ENCODE peak calls at places on chromosomes 6 and 20, in six cellular contexts. Y is cardiac fibroblast, K is psoas muscle, F is kidney, X is MM.1S, E is HFF-Myc. D is an unnamed sample.

GRCh38 chr20:17910828-17911294 is 57.7 kb downstream of the SNX5 start:
- DNase-seq in Y (peak), K (peak), F (no peak), X (no peak), E (peak), D (peak)

GRCh38 chr6:170162771-170163404 is 128.0 kb downstream of the DLL1 start:
- DNase-seq in Y (no peak), K (no peak), F (peak), X (no peak), E (no peak), D (no peak)

GRCh38 chr6:134240664-134241431 is 77.1 kb downstream of the SGK1 start:
- DNase-seq in Y (no peak), K (peak), F (peak), X (no peak), E (no peak), D (no peak)

GRCh38 chr6:134165827-134166226 is 113.4 kb upstream of the SLC2A12 start:
- DNase-seq in Y (peak), K (no peak), F (no peak), X (no peak), E (no peak), D (no peak)

GRCh38 chr6:21327326-21328140 is 266.0 kb upstream of the SOX4 start:
- DNase-seq in Y (no peak), K (no peak), F (no peak), X (no peak), E (no peak), D (no peak)

GRCh38 chr20:35629432-35630145 is 14.0 kb downstream of the SPAG4 start:
- DNase-seq in Y (no peak), K (no peak), F (no peak), X (no peak), E (no peak), D (no peak)

GRCh38 chr20:61134286-61135035 is 117.6 kb upstream of the CDH4 start:
- DNase-seq in Y (no peak), K (no peak), F (no peak), X (no peak), E (no peak), D (no peak)

GRCh38 chr6:43940393-43941087 is 170.5 kb downstream of the VEGFA start:
- DNase-seq in Y (no peak), K (no peak), F (no peak), X (no peak), E (no peak), D (no peak)

GRCh38 chr20:33947709-33948295 is 45.9 kb upstream of the RALY start:
- DNase-seq in Y (peak), K (no peak), F (no peak), X (peak), E (peak), D (no peak)

GRCh38 chr6:36884610-36885009 is 1.1 kb upstream of the C6orf89 start:
- DNase-seq in Y (no peak), K (no peak), F (no peak), X (no peak), E (no peak), D (no peak)

GRCh38 chr20:53149652-53150205 is 177.6 kb downstream of the TSHZ2 start:
- DNase-seq in Y (no peak), K (no peak), F (no peak), X (no peak), E (no peak), D (no peak)

GRCh38 chr20:10769700-10770099 is 95.9 kb upstream of the JAG1 start:
- DNase-seq in Y (no peak), K (no peak), F (no peak), X (no peak), E (no peak), D (no peak)

GRCh38 chr6:93786474-93787330 is 367.3 kb upstream of the EPHA7 start:
- DNase-seq in Y (peak), K (no peak), F (no peak), X (no peak), E (no peak), D (no peak)

GRCh38 chr6:103409475-103409874 is 1450.2 kb downstream of the HACE1 start:
- DNase-seq in Y (no peak), K (no peak), F (no peak), X (no peak), E (no peak), D (no peak)

GRCh38 chr6:55456016-55456415 is 123.0 kb downstream of the HMGCLL1 start:
- DNase-seq in Y (no peak), K (no peak), F (no peak), X (no peak), E (no peak), D (peak)

GRCh38 chr20:47576516-47577033 is 74.9 kb downstream of the NCOA3 start:
- DNase-seq in Y (peak), K (no peak), F (peak), X (peak), E (peak), D (peak)

GRCh38 chr6:149335924-149336323 is 18.4 kb downstream of the TAB2 start:
- DNase-seq in Y (peak), K (peak), F (no peak), X (no peak), E (peak), D (no peak)

GRCh38 chr6:85460951-85461805 is 11.3 kb downstream of the NT5E start:
- DNase-seq in Y (peak), K (no peak), F (no peak), X (peak), E (no peak), D (no peak)

GRCh38 chr6:94736231-94736630 is 841.1 kb upstream of the MANEA start:
- DNase-seq in Y (no peak), K (no peak), F (no peak), X (no peak), E (no peak), D (no peak)

GRCh38 chr6:119603501-119603900 is 253.9 kb upstream of the MAN1A1 start:
- DNase-seq in Y (no peak), K (no peak), F (no peak), X (no peak), E (no peak), D (no peak)

GRCh38 chr6:157240059-157240959 is 83.0 kb downstream of the TMEM242 start:
- DNase-seq in Y (peak), K (peak), F (peak), X (peak), E (no peak), D (no peak)

GRCh38 chr6:62808575-62809293 is 402.5 kb upstream of the FKBP1C start:
- DNase-seq in Y (no peak), K (no peak), F (no peak), X (peak), E (no peak), D (no peak)

GRCh38 chr6:135331002-135331401 is 149.9 kb downstream of the MYB start:
- DNase-seq in Y (peak), K (no peak), F (no peak), X (no peak), E (no peak), D (peak)

GRCh38 chr6:27156874-27157460 is 90.5 kb upstream of the PRSS16 start:
- DNase-seq in Y (peak), K (no peak), F (no peak), X (no peak), E (no peak), D (no peak)

GRCh38 chr6:150252714-150253444 is 110.0 kb downstream of the PPP1R14C start:
- DNase-seq in Y (peak), K (no peak), F (no peak), X (no peak), E (no peak), D (no peak)

DNA sequence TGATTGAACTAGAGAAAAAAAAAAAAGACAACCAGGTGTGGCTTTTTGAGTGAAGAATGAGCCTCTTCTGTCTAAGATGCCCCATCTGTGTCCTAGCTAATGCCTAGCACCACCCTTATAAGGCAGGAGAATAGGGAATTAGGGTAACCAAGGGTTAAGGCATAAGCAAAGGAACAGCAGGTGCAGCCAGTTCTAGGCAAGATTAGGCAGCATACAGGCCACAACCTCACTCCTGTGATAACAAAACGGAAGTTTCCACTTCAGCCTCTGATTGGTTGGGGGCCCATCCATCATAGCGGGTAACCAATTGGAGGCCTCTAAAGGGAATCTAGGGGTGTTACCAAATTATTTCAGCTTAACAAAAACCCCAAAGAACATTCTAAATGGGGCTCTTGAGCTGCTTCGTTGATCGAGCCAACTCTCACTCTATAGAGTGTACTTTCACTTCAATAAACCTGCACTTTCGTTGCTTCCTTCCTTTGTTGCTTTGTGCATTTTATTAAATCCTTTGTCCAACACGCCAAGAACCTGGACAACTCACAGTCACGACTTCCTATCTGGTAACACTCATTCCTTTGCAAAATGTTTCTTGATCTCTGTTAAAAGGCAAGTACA is 61.9 kb upstream of the TAGAP start:
- DNase-seq in Y (peak), K (peak), F (no peak), X (peak), E (no peak), D (no peak)
- H3K4me3 ChIP-seq in Y (no peak), K (no peak), F (no peak), X (peak), E (no peak), D (no peak)

GRCh38 chr20:43926691-43927090 is 12.0 kb downstream of the TOX2 start:
- DNase-seq in Y (no peak), K (no peak), F (no peak), X (no peak), E (no peak), D (no peak)

GRCh38 chr20:43925215-43925614 is 10.6 kb downstream of the TOX2 start:
- DNase-seq in Y (no peak), K (no peak), F (no peak), X (no peak), E (no peak), D (no peak)

GRCh38 chr20:43923917-43924316 is 9.3 kb downstream of the TOX2 start:
- DNase-seq in Y (no peak), K (no peak), F (no peak), X (no peak), E (no peak), D (no peak)

GRCh38 chr20:43926287-43926686 is 11.6 kb downstream of the TOX2 start:
- DNase-seq in Y (no peak), K (no peak), F (no peak), X (no peak), E (no peak), D (no peak)

GRCh38 chr20:43925786-43926185 is 11.1 kb downstream of the TOX2 start:
- DNase-seq in Y (peak), K (no peak), F (no peak), X (no peak), E (no peak), D (no peak)
- TF ChIP-seq CTCF in Y (no peak), K (no peak), F (no peak), X (no peak), E (no peak), D (no peak)

DNA sequence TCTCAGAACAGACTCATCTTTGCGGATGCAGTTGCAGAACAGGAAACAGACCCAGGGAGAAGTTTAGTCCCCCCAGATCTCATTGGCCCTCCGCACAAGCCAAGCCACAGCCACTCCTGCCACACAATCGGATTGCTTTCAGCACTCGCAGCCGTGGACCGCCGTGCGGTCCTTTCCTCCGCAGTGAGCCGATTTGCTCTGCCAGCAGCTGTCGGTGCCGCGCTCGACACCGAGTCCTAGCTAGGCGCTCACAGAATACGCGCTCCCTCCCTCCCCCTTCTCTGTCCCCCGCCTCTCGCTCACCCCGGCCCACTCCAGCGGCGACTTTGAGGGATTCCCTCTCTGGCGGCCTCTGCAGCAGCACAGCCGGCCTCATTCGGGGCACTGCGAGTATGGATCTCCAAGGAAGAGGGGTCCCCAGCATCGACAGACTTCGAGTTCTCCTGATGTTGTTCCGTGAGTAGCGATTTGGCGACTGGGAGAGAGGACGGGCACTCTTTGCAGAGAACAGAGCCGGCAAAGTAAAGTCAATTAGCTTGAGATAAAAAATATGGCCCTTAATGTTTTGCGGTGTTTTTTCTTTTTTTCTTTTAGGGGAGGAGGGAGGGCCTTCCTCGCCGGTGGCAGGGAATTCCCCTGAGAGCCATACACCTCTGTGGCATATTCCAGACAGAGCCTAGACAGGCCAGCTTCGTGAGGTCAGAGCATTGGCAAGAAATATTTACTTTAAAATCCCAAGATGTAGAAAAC is at the start of gene LAMP5:
- DNase-seq in Y (no peak), K (no peak), F (peak), X (peak), E (no peak), D (no peak)
- H3K4me3 ChIP-seq in Y (no peak), K (peak), F (no peak), X (peak), E (no peak), D (peak)

GRCh38 chr6:169158750-169159149 is 94.9 kb downstream of the THBS2 start:
- DNase-seq in Y (no peak), K (no peak), F (no peak), X (no peak), E (no peak), D (no peak)
- TF ChIP-seq CTCF in Y (peak), K (no peak), F (no peak), X (no peak), E (no peak), D (peak)

GRCh38 chr20:62428008-62428384 is 657 bp upstream of the RBBP8NL start:
- DNase-seq in Y (no peak), K (no peak), F (no peak), X (no peak), E (no peak), D (no peak)

GRCh38 chr20:62425281-62426058 is 1.9 kb downstream of the RBBP8NL start:
- DNase-seq in Y (no peak), K (no peak), F (no peak), X (no peak), E (no peak), D (no peak)

GRCh38 chr20:62427172-62428007 is at the start of gene RBBP8NL:
- DNase-seq in Y (no peak), K (no peak), F (peak), X (no peak), E (no peak), D (no peak)

GRCh38 chr20:62428396-62429160 is 1.2 kb upstream of the RBBP8NL start:
- DNase-seq in Y (no peak), K (no peak), F (no peak), X (no peak), E (no peak), D (no peak)

GRCh38 chr20:62426678-62427077 is 661 bp downstream of the RBBP8NL start:
- DNase-seq in Y (no peak), K (no peak), F (no peak), X (no peak), E (no peak), D (no peak)
- H3K4me3 ChIP-seq in Y (no peak), K (no peak), F (no peak), X (no peak), E (no peak), D (no peak)

GRCh38 chr6:168371635-168371988 is 52.0 kb upstream of the DACT2 start:
- DNase-seq in Y (no peak), K (peak), F (no peak), X (no peak), E (no peak), D (no peak)

GRCh38 chr6:168369776-168370175 is 50.2 kb upstream of the DACT2 start:
- DNase-seq in Y (no peak), K (peak), F (no peak), X (no peak), E (no peak), D (no peak)

GRCh38 chr6:168368971-168369370 is 49.4 kb upstream of the DACT2 start:
- DNase-seq in Y (no peak), K (peak), F (no peak), X (no peak), E (no peak), D (no peak)

GRCh38 chr6:168371185-168371584 is 51.6 kb upstream of the DACT2 start:
- DNase-seq in Y (no peak), K (peak), F (no peak), X (no peak), E (no peak), D (no peak)

GRCh38 chr6:168370310-168370991 is 50.9 kb upstream of the DACT2 start:
- DNase-seq in Y (peak), K (peak), F (peak), X (peak), E (no peak), D (no peak)
- TF ChIP-seq CTCF in Y (peak), K (peak), F (peak), X (peak), E (peak), D (peak)

DNA sequence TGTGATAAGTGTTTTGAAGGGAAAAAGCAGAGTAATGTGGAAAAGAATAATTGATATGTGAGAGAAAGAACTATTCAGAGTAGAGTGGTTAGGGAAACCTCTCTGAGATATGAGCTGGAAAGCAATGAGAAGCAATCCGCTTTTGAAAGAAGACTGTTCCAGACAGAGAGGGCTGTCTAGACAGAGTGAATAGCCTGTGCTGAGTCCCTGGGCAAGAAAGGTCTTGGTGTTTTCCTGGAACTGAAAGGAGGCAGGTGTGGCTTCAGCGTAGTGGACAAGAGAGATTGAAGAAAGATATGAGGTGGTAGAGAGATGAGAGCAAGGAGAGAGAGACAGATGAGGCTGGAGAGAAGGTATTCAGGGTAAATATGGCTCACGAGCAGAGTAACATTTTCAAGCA is 190.8 kb downstream of the UBE3D start:
- DNase-seq in Y (no peak), K (no peak), F (no peak), X (no peak), E (no peak), D (no peak)
- H3K4me3 ChIP-seq in Y (no peak), K (no peak), F (no peak), X (no peak), E (no peak), D (no peak)

GRCh38 chr6:99543968-99544367 is 24.5 kb downstream of the CCNC start:
- DNase-seq in Y (no peak), K (no peak), F (no peak), X (no peak), E (no peak), D (no peak)
- TF ChIP-seq CTCF in Y (no peak), K (no peak), F (no peak), X (no peak), E (no peak), D (no peak)

D was measured in astrocyte of the cerebellum.